ENCODE peak calls at places on chromosome 14, in ten cellular contexts. U is fibroblast of the aortic adventitia; X is glomerular endothelial cell; K is Calu3; L is astrocyte; E is fibroblast of pulmonary artery; I is retinal pigment epithelial cell; Z is naive B cell; D is activated naive CD8-positive, alpha-beta T cell treated with anti-CD3 and anti-CD28 coated beads, Interleukin-2, amount 50 U/mL, for 24 hours; J is activated T-cell treated with anti-CD3 and anti-CD28 coated beads, Interleukin-2, amount 50 U/mL, for 4 hours. W is an unnamed sample.
A peak's percentile ranks its signal among the peaks of the same experiment; 100 is the strongest.

GRCh38 chr14:94066089-94066676 is 14.8 kb downstream of the DDX24 start:
- DNase-seq in U (no peak), J (no peak), E (no peak), I (peak; percentile 79), L (no peak), D (no peak), K (peak; percentile 59), Z (no peak), X (no peak), W (peak; percentile 58)

GRCh38 chr14:99821519-99822165 is 28.4 kb downstream of the EML1 start:
- DNase-seq in E (peak; percentile 55), L (peak; percentile 95), I (no peak), X (no peak), Z (no peak), K (peak; percentile 11), J (no peak), D (peak; percentile 15), U (peak; percentile 90), W (peak; percentile 32)

GRCh38 chr14:22500525-22500924 is 88.5 kb downstream of the DAD1 start:
- DNase-seq in E (no peak), X (no peak), L (no peak), D (no peak), K (no peak), Z (no peak), U (no peak), J (no peak), I (no peak), W (no peak)

GRCh38 chr14:66920196-66920595 is 269.0 kb upstream of the GARIN2 start:
- DNase-seq in I (no peak), U (peak; percentile 4), K (no peak), D (no peak), J (no peak), E (peak; percentile 28), X (no peak), L (no peak), Z (no peak), W (no peak)

GRCh38 chr14:53870997-53871396 is 85.6 kb downstream of the BMP4 start:
- DNase-seq in K (no peak), L (no peak), Z (no peak), U (no peak), I (no peak), X (no peak), J (no peak), E (no peak), D (no peak), W (no peak)

GRCh38 chr14:34699873-34700621 is 14.3 kb downstream of the CFL2 start:
- DNase-seq in X (peak; percentile 61), I (peak; percentile 70), U (peak; percentile 90), K (no peak), L (peak; percentile 92), E (peak; percentile 84), J (no peak), D (no peak), Z (no peak), W (peak; percentile 34)

GRCh38 chr14:36625436-36625835 is 36.2 kb upstream of the PAX9 start:
- DNase-seq in K (no peak), I (no peak), U (no peak), J (no peak), Z (no peak), L (no peak), E (no peak), D (no peak), X (no peak), W (no peak)

GRCh38 chr14:103115845-103116572 is 7.3 kb upstream of the TNFAIP2 start:
- DNase-seq in I (no peak), Z (no peak), U (peak; percentile 33), J (no peak), D (no peak), X (no peak), L (peak; percentile 23), E (peak; percentile 43), K (no peak), W (no peak)

GRCh38 chr14:85333313-85333712 is 196.6 kb upstream of the FLRT2 start:
- DNase-seq in E (peak; percentile 51), L (peak; percentile 60), Z (no peak), K (no peak), I (no peak), X (no peak), J (no peak), U (peak; percentile 62), D (no peak), W (no peak)

GRCh38 chr14:92563359-92563758 is 49.8 kb downstream of the RIN3 start:
- DNase-seq in L (peak; percentile 52), X (no peak), I (no peak), U (peak; percentile 43), D (no peak), Z (no peak), K (no peak), J (no peak), E (no peak), W (no peak)

GRCh38 chr14:37443461-37443860 is 151.6 kb downstream of the FOXA1 start:
- DNase-seq in D (no peak), L (peak; percentile 4), E (no peak), Z (no peak), K (no peak), I (no peak), U (peak; percentile 48), X (no peak), J (no peak), W (no peak)

GRCh38 chr14:64673748-64674147 is 30.5 kb upstream of the PLEKHG3 start:
- DNase-seq in I (no peak), K (no peak), Z (no peak), X (no peak), D (peak; percentile 5), U (no peak), L (no peak), J (no peak), E (no peak), W (no peak)

GRCh38 chr14:58752782-58753181 is 115.0 kb downstream of the DACT1 start:
- DNase-seq in J (no peak), I (peak; percentile 34), U (peak; percentile 43), E (peak; percentile 44), K (peak; percentile 63), Z (no peak), L (no peak), X (peak; percentile 22), D (no peak), W (peak; percentile 70)

W was measured in LoVo.